ENCODE peak calls at places on chromosomes 6 and 20, in five cellular contexts. L is DND-41, H is endodermal cell, G is PC-3, J is mesenchymal stem cell. W is an unnamed sample.

GRCh38 chr6:15401769-15402250 is 155.9 kb downstream of the JARID2 start:
- DNase-seq in L (no peak), H (no peak), G (peak; percentile 31), J (peak; percentile 32), W (no peak)

GRCh38 chr6:89409461-89410035 is 2.5 kb downstream of the RRAGD start:
- DNase-seq in L (no peak), H (no peak), G (no peak), J (no peak), W (no peak)

GRCh38 chr6:51467231-51467952 is 620.0 kb downstream of the PKHD1 start:
- DNase-seq in L (no peak), H (no peak), G (no peak), J (no peak), W (no peak)

GRCh38 chr6:48150701-48151100 is 39.7 kb upstream of the PTCHD4 start:
- DNase-seq in L (no peak), H (no peak), G (no peak), J (no peak), W (no peak)

GRCh38 chr20:59776626-59777320 is 156.7 kb downstream of the SYCP2 start:
- DNase-seq in L (no peak), H (peak; percentile 16), G (no peak), J (no peak), W (peak; percentile 7)

GRCh38 chr6:100078509-100078908 is 84.5 kb upstream of the MCHR2 start:
- DNase-seq in L (peak; percentile 12), H (peak; percentile 82), G (peak; percentile 71), J (peak; percentile 23), W (peak; percentile 4)

GRCh38 chr6:64010010-64010409 is 374.4 kb downstream of the PHF3 start:
- DNase-seq in L (no peak), H (no peak), G (no peak), J (no peak), W (no peak)

GRCh38 chr20:3123542-3123941 is 36.1 kb downstream of the FASTKD5 start:
- DNase-seq in L (no peak), H (no peak), G (no peak), J (no peak), W (no peak)

GRCh38 chr20:17641993-17642392 is 40.0 kb downstream of the RRBP1 start:
- DNase-seq in L (no peak), H (no peak), G (no peak), J (no peak), W (no peak)

GRCh38 chr6:38269773-38270172 is 370.0 kb downstream of the BTBD9 start:
- DNase-seq in L (no peak), H (no peak), G (no peak), J (peak; percentile 38), W (no peak)

GRCh38 chr20:14193443-14193842 is 144.0 kb downstream of the FLRT3 start:
- DNase-seq in L (no peak), H (peak; percentile 62), G (no peak), J (no peak), W (no peak)

GRCh38 chr20:19338960-19339359 is 126.5 kb downstream of the SLC24A3 start:
- DNase-seq in L (no peak), H (no peak), G (no peak), J (no peak), W (no peak)

GRCh38 chr20:1897486-1897885 is 2.3 kb downstream of the SIRPA start:
- DNase-seq in L (no peak), H (no peak), G (no peak), J (peak; percentile 33), W (no peak)

GRCh38 chr6:149318581-149319286 is 1.2 kb downstream of the TAB2 start:
- DNase-seq in L (no peak), H (no peak), G (peak; percentile 18), J (peak; percentile 32), W (peak; percentile 9)

GRCh38 chr20:24738058-24738775 is 210.9 kb upstream of the CST7 start:
- DNase-seq in L (no peak), H (no peak), G (no peak), J (no peak), W (no peak)

GRCh38 chr6:1663511-1663910 is 53.8 kb downstream of the FOXC1 start:
- DNase-seq in L (no peak), H (no peak), G (no peak), J (no peak), W (no peak)

GRCh38 chr20:2706688-2707352 is 14.2 kb downstream of the EBF4 start:
- DNase-seq in L (no peak), H (peak; percentile 42), G (no peak), J (no peak), W (no peak)

GRCh38 chr20:58851221-58851968 is 693 bp upstream of the GNAS-AS1 start:
- DNase-seq in L (no peak), H (peak; percentile 78), G (no peak), J (no peak), W (peak; percentile 45)

GRCh38 chr6:135267085-135267484 is 86.0 kb downstream of the MYB start:
- DNase-seq in L (peak; percentile 85), H (no peak), G (no peak), J (no peak), W (no peak)

GRCh38 chr6:16486661-16487060 is 248.3 kb downstream of the GMPR start:
- DNase-seq in L (no peak), H (no peak), G (no peak), J (no peak), W (no peak)

DNA sequence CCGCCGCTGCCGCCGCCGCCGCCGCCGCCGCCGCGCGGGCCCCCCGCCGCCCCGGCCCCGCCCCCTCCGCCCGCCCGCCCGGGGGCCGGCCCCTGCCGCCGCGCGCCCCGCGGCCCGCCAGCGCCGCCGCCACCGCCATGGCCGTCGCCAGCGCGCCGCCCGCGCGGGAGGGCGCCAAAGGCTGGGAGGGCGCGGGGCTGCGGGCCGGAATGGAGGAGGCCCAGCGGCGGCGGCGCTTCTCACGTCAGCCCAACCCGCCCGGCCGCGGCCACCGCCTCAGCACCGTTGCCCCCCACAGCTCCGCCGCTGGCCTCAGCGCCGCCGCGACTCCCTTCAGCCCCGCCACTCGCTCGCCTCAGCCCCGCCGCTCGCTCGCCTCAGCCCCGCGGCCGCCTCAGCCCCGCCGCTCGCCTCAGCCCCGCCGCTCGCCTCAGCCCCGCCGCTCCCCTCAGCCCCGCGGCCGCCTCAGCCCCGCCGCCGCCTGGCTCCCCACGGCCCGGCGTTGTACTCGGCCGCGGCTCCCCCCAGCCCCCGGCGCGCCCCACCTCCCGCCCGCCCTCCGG is at the start of gene PHF10:
- DNase-seq in L (no peak), H (no peak), G (no peak), J (peak; percentile 37), W (peak; percentile 84)
- H3K9ac ChIP-seq in L (peak within 1 kb of the TSS; percentile 84), H (peak within 1 kb of the TSS; percentile 97), G (peak within 1 kb of the TSS; percentile 86), J (peak within 1 kb of the TSS; percentile 92), W (peak within 1 kb of the TSS; percentile 69)

GRCh38 chr6:46325561-46326525 is 155.1 kb upstream of the ENPP5 start:
- DNase-seq in L (no peak), H (peak; percentile 52), G (peak; percentile 55), J (peak; percentile 70), W (no peak)

GRCh38 chr6:46323312-46323965 is 152.7 kb upstream of the ENPP5 start:
- DNase-seq in L (no peak), H (no peak), G (peak; percentile 80), J (peak; percentile 63), W (no peak)

GRCh38 chr6:46323966-46324622 is 153.3 kb upstream of the ENPP5 start:
- DNase-seq in L (no peak), H (no peak), G (no peak), J (no peak), W (no peak)

GRCh38 chr6:46327769-46328168 is 157.0 kb upstream of the ENPP5 start:
- DNase-seq in L (no peak), H (no peak), G (no peak), J (no peak), W (no peak)

GRCh38 chr6:46324706-46325105 is 153.9 kb upstream of the ENPP5 start:
- DNase-seq in L (no peak), H (no peak), G (no peak), J (no peak), W (no peak)
- H3K9ac ChIP-seq in L (no peak overlapping the region), H (no peak overlapping the region), G (no peak overlapping the region), J (peak overlapping the region; percentile 80), W (no peak overlapping the region)

GRCh38 chr6:20468179-20468578 is 66.1 kb upstream of the CDKAL1 start:
- DNase-seq in L (no peak), H (no peak), G (no peak), J (no peak), W (no peak)

GRCh38 chr6:20464847-20465246 is 63.2 kb downstream of the E2F3 start:
- DNase-seq in L (no peak), H (no peak), G (no peak), J (no peak), W (no peak)

GRCh38 chr6:20464041-20464440 is 62.4 kb downstream of the E2F3 start:
- DNase-seq in L (no peak), H (no peak), G (no peak), J (no peak), W (no peak)

GRCh38 chr6:20463396-20463795 is 61.7 kb downstream of the E2F3 start:
- DNase-seq in L (no peak), H (no peak), G (no peak), J (no peak), W (no peak)

GRCh38 chr6:20467437-20467836 is 65.8 kb downstream of the E2F3 start:
- DNase-seq in L (no peak), H (no peak), G (no peak), J (no peak), W (no peak)
- H3K9ac ChIP-seq in L (no peak overlapping the region), H (no peak overlapping the region), G (no peak overlapping the region), J (no peak overlapping the region), W (no peak overlapping the region)

GRCh38 chr20:49786226-49786625 is 26.4 kb upstream of the SLC9A8 start:
- DNase-seq in L (no peak), H (no peak), G (no peak), J (no peak), W (no peak)
- H3K9ac ChIP-seq in L (no peak overlapping the region), H (no peak overlapping the region), G (no peak overlapping the region), J (no peak overlapping the region), W (no peak overlapping the region)

GRCh38 chr6:35310265-35310831 is 12.7 kb downstream of the DEF6 start:
- DNase-seq in L (no peak), H (peak; percentile 28), G (no peak), J (no peak), W (no peak)
- H3K9ac ChIP-seq in L (no peak overlapping the region), H (no peak overlapping the region), G (no peak overlapping the region), J (no peak overlapping the region), W (no peak overlapping the region)

W was measured in SK-N-SH.